ENCODE peak calls at places on chromosomes 12 and 14, in six cellular contexts. Q is uterus; X is nucleus accumbens; L is omental fat pad; Z is activated naive CD4-positive, alpha-beta T cell treated with anti-CD3 and anti-CD28 coated beads, Interleukin-2, amount 10 ng/mL, durations not matched to agents 7 days and 5 days; V is D341Med. D is an unnamed sample.

GRCh38 chr14:77303417-77304156 is 17.1 kb downstream of the POMT2 start:
- DNase-seq in Q (no peak), L (no peak), Z (no peak), V (no peak), X (no peak), D (no peak)

GRCh38 chr14:92945959-92946846 is 23.3 kb downstream of the CHGA start:
- DNase-seq in Z (no peak), L (no peak), Q (no peak), V (no peak), X (no peak), D (no peak)

GRCh38 chr14:69672372-69672771 is 61.0 kb downstream of the SUSD6 start:
- DNase-seq in V (no peak), Q (no peak), Z (no peak), X (no peak), L (no peak), D (no peak)

GRCh38 chr12:68873316-68873715 is 59.7 kb downstream of the CPM start:
- DNase-seq in Z (no peak), Q (no peak), L (no peak), X (no peak), V (no peak), D (no peak)

GRCh38 chr12:90102957-90103652 is 394.5 kb upstream of the ATP2B1 start:
- DNase-seq in X (no peak), L (no peak), V (peak), Q (no peak), Z (no peak), D (no peak)

GRCh38 chr12:33628087-33628486 is 188.5 kb upstream of the SYT10 start:
- DNase-seq in V (no peak), X (no peak), L (no peak), Q (no peak), Z (no peak), D (no peak)

GRCh38 chr14:89237923-89238529 is 179.0 kb downstream of the FOXN3 start:
- DNase-seq in V (no peak), L (no peak), Q (no peak), X (no peak), Z (no peak), D (no peak)

GRCh38 chr12:8860165-8860961 is 37.9 kb downstream of the A2ML1 start:
- DNase-seq in Q (peak), L (no peak), V (peak), X (no peak), Z (peak), D (peak)

GRCh38 chr12:72471806-72472205 is 199.6 kb downstream of the TRHDE start:
- DNase-seq in Z (no peak), X (no peak), Q (no peak), L (no peak), V (no peak), D (no peak)

GRCh38 chr14:69317780-69318179 is 57.8 kb downstream of the GALNT16 start:
- DNase-seq in Q (peak), V (no peak), Z (no peak), X (no peak), L (no peak), D (no peak)

GRCh38 chr12:53622724-53623123 is 3.5 kb downstream of the ATF7 start:
- DNase-seq in Q (no peak), L (no peak), V (no peak), X (no peak), Z (no peak), D (no peak)

GRCh38 chr12:127592278-127592677 is 674.7 kb upstream of the TMEM132C start:
- DNase-seq in L (no peak), X (no peak), V (no peak), Q (no peak), Z (no peak), D (no peak)

GRCh38 chr14:39592390-39592789 is 160.2 kb upstream of the FBXO33 start:
- DNase-seq in Z (no peak), X (no peak), V (no peak), L (no peak), Q (no peak), D (no peak)

GRCh38 chr12:34402228-34402898 is 380.1 kb downstream of the ALG10 start:
- DNase-seq in V (peak), X (no peak), Q (peak), L (peak), Z (peak), D (no peak)

GRCh38 chr14:33954016-33954598 is 3.2 kb upstream of the EGLN3 start:
- DNase-seq in Z (no peak), Q (no peak), X (no peak), L (no peak), V (peak), D (no peak)

GRCh38 chr12:94725375-94726168 is 75.2 kb upstream of the TMCC3 start:
- DNase-seq in L (no peak), V (no peak), X (no peak), Z (peak), Q (no peak), D (no peak)

GRCh38 chr14:38203929-38204716 is 3.6 kb upstream of the SSTR1 start:
- DNase-seq in Z (no peak), L (no peak), X (no peak), Q (no peak), V (no peak), D (no peak)

GRCh38 chr14:87133073-87133815 is 859.7 kb downstream of the GALC start:
- DNase-seq in L (no peak), X (no peak), Z (no peak), V (no peak), Q (no peak), D (no peak)

GRCh38 chr12:120851939-120852338 is 52.2 kb downstream of the SPPL3 start:
- DNase-seq in Q (no peak), V (no peak), L (no peak), Z (no peak), X (no peak), D (no peak)

GRCh38 chr12:14650791-14651190 is 45.6 kb downstream of the GUCY2C start:
- DNase-seq in L (no peak), X (no peak), Z (no peak), Q (no peak), V (no peak), D (no peak)

GRCh38 chr12:115755061-115755751 is 522.3 kb downstream of the MED13L start:
- DNase-seq in V (no peak), Z (no peak), X (no peak), Q (no peak), L (no peak), D (no peak)

GRCh38 chr14:90678420-90678819 is 137.8 kb downstream of the TTC7B start:
- DNase-seq in L (no peak), Z (no peak), Q (no peak), V (no peak), X (no peak), D (no peak)

GRCh38 chr12:90940872-90941499 is 14.0 kb downstream of the CCER1 start:
- DNase-seq in L (no peak), Z (no peak), X (no peak), Q (no peak), V (peak), D (no peak)

GRCh38 chr14:23119362-23120327 is 590 bp upstream of the CEBPE start:
- DNase-seq in Q (no peak), L (no peak), Z (peak), X (no peak), V (no peak), D (no peak)

GRCh38 chr12:67069451-67070306 is 199.5 kb upstream of the CAND1 start:
- DNase-seq in Q (peak), V (peak), X (peak), Z (peak), L (no peak), D (no peak)

GRCh38 chr12:113803829-113804140 is 162.3 kb downstream of the RBM19 start:
- DNase-seq in Z (no peak), V (no peak), X (no peak), Q (no peak), L (no peak), D (no peak)

GRCh38 chr12:28253175-28253641 is 63.0 kb downstream of the CCDC91 start:
- DNase-seq in L (no peak), V (no peak), Q (no peak), Z (peak), X (no peak), D (no peak)

GRCh38 chr12:98998697-98999299 is 353.7 kb downstream of the APAF1 start:
- DNase-seq in L (no peak), Q (no peak), X (no peak), Z (no peak), V (peak), D (no peak)

GRCh38 chr12:79681008-79681590 is 9.7 kb downstream of the PAWR start:
- DNase-seq in L (no peak), X (no peak), Q (no peak), Z (no peak), V (no peak), D (no peak)

GRCh38 chr14:49050836-49051235 is 535.3 kb downstream of the RPS29 start:
- DNase-seq in Z (no peak), V (no peak), Q (no peak), X (no peak), L (no peak), D (no peak)

GRCh38 chr12:95624544-95624943 is 73.3 kb upstream of the USP44 start:
- DNase-seq in L (no peak), Z (no peak), Q (no peak), X (no peak), V (no peak), D (no peak)

D was measured in GOT3.